ENCODE peak calls at places on chromosome X, in eight cellular contexts. H is stimulated activated effector memory CD8-positive, alpha-beta T cell treated with anti-CD3 and anti-CD28 coated beads, Interleukin-12 subunit alpha, Interleukin-12 subunit beta, amount 100 ng/mL, for 72 hours; R is GM04504; G is NCI-H187; X is mammary epithelial cell; Z is hippocampal formation; A is stimulated activated CD4-positive, alpha-beta T cell treated with anti-CD3 and anti-CD28 coated beads, Interleukin-4, amount 100 ng/mL, for 24 hours; L is KBM-7. K is an unnamed sample.

GRCh38 chrX:69024931-69025330 is 140.3 kb downstream of the PJA1 start:
- DNase-seq in H (no peak), R (no peak), G (no peak), X (peak), Z (no peak), A (no peak), L (no peak), K (no peak)

GRCh38 chrX:1239681-1240142 is 27.3 kb upstream of the CRLF2 start:
- DNase-seq in H (no peak), R (no peak), G (no peak), X (no peak), Z (no peak), A (peak), L (peak), K (peak)

GRCh38 chrX:120755066-120755846 is 120.4 kb downstream of the CT47B1 start:
- DNase-seq in H (no peak), R (no peak), G (no peak), X (no peak), Z (no peak), A (no peak), L (peak), K (peak)

GRCh38 chrX:49041683-49042529 is 1.3 kb downstream of the TFE3 start:
- DNase-seq in H (no peak), R (peak), G (no peak), X (peak), Z (no peak), A (peak), L (peak), K (no peak)

GRCh38 chrX:153598541-153599191 is at the start of gene CCNQ:
- DNase-seq in H (no peak), R (no peak), G (no peak), X (peak), Z (no peak), A (peak), L (peak), K (no peak)

GRCh38 chrX:70052895-70053615 is 3.3 kb upstream of the AWAT2 start:
- DNase-seq in H (no peak), R (no peak), G (no peak), X (no peak), Z (no peak), A (no peak), L (no peak), K (no peak)

GRCh38 chrX:136209016-136209738 is 42.0 kb downstream of the MAP7D3 start:
- DNase-seq in H (no peak), R (no peak), G (no peak), X (no peak), Z (peak), A (peak), L (peak), K (no peak)

GRCh38 chrX:72536542-72536941 is 36.1 kb downstream of the HDAC8 start:
- DNase-seq in H (no peak), R (no peak), G (no peak), X (no peak), Z (peak), A (no peak), L (no peak), K (no peak)

GRCh38 chrX:49108641-49109040 is 14.9 kb downstream of the GPKOW start:
- DNase-seq in H (no peak), R (no peak), G (no peak), X (no peak), Z (no peak), A (no peak), L (no peak), K (no peak)

GRCh38 chrX:95071621-95072020 is 1397.6 kb downstream of the FAM133A start:
- DNase-seq in H (no peak), R (no peak), G (no peak), X (peak), Z (no peak), A (no peak), L (no peak), K (no peak)

GRCh38 chrX:23854945-23855344 is 52.8 kb downstream of the APOO start:
- DNase-seq in H (no peak), R (no peak), G (no peak), X (no peak), Z (no peak), A (no peak), L (no peak), K (no peak)

GRCh38 chrX:42615161-42615563 is 162.8 kb downstream of the PPP1R2C start:
- DNase-seq in H (no peak), R (no peak), G (no peak), X (peak), Z (no peak), A (peak), L (peak), K (no peak)

GRCh38 chrX:82764521-82764920 is 743.6 kb upstream of the POU3F4 start:
- DNase-seq in H (no peak), R (no peak), G (no peak), X (no peak), Z (no peak), A (no peak), L (no peak), K (no peak)

GRCh38 chrX:69948398-69948797 is 101.3 kb downstream of the AWAT2 start:
- DNase-seq in H (no peak), R (no peak), G (no peak), X (no peak), Z (no peak), A (no peak), L (no peak), K (no peak)

GRCh38 chrX:68409154-68409553 is 24.1 kb downstream of the OPHN1 start:
- DNase-seq in H (no peak), R (no peak), G (no peak), X (no peak), Z (no peak), A (no peak), L (no peak), K (no peak)

GRCh38 chrX:13851996-13852695 is 35.3 kb upstream of the GPM6B start:
- DNase-seq in H (no peak), R (no peak), G (no peak), X (no peak), Z (no peak), A (no peak), L (peak), K (no peak)

GRCh38 chrX:150897371-150898319 is 823 bp downstream of the CD99L2 start:
- DNase-seq in H (no peak), R (no peak), G (no peak), X (peak), Z (no peak), A (peak), L (peak), K (no peak)

GRCh38 chrX:274904-275475 is 6.2 kb upstream of the PLCXD1 start:
- DNase-seq in H (no peak), R (no peak), G (no peak), X (no peak), Z (no peak), A (no peak), L (peak), K (no peak)

GRCh38 chrX:6024204-6024603 is 204.5 kb downstream of the NLGN4X start:
- DNase-seq in H (no peak), R (no peak), G (no peak), X (peak), Z (no peak), A (no peak), L (no peak), K (no peak)

GRCh38 chrX:47241201-47242011 is 8.6 kb downstream of the USP11 start:
- DNase-seq in H (no peak), R (no peak), G (no peak), X (no peak), Z (no peak), A (no peak), L (no peak), K (no peak)

GRCh38 chrX:38627683-38628082 is 66.3 kb downstream of the TSPAN7 start:
- DNase-seq in H (peak), R (no peak), G (no peak), X (peak), Z (no peak), A (peak), L (peak), K (no peak)

GRCh38 chrX:11419102-11419501 is 125.9 kb downstream of the AMELX start:
- DNase-seq in H (no peak), R (no peak), G (no peak), X (no peak), Z (no peak), A (no peak), L (no peak), K (no peak)

GRCh38 chrX:39678914-39679313 is 418.8 kb downstream of the BCOR start:
- DNase-seq in H (no peak), R (no peak), G (no peak), X (no peak), Z (peak), A (no peak), L (no peak), K (no peak)